ENCODE peak calls at places on chromosomes 12 and 14, in seven cellular contexts. R is A549, M is brain microvascular endothelial cell, E is pancreas, Q is Peyer's patch, J is heart right ventricle, W is lower lobe of right lung. K is an unnamed sample.

GRCh38 chr12:119448737-119449136 is 114.2 kb downstream of the CCDC60 start:
- DNase-seq in R (no peak), M (no peak), E (no peak), Q (no peak), J (no peak), W (no peak), K (no peak)

GRCh38 chr14:104031384-104031783 is 54.1 kb upstream of the ASPG start:
- DNase-seq in R (no peak), M (no peak), E (no peak), Q (no peak), J (no peak), W (no peak), K (no peak)

GRCh38 chr14:103179078-103179477 is 55.8 kb downstream of the TNFAIP2 start:
- DNase-seq in R (no peak), M (no peak), E (no peak), Q (no peak), J (no peak), W (no peak), K (no peak)

GRCh38 chr14:77301103-77301502 is 19.6 kb downstream of the POMT2 start:
- DNase-seq in R (peak), M (peak), E (peak), Q (peak), J (peak), W (peak), K (peak)

GRCh38 chr12:25130741-25131188 is 64.2 kb downstream of the DNAI7 start:
- DNase-seq in R (peak), M (peak), E (no peak), Q (no peak), J (no peak), W (no peak), K (no peak)

GRCh38 chr12:49542592-49543160 is 3.8 kb downstream of the KCNH3 start:
- DNase-seq in R (no peak), M (no peak), E (peak), Q (no peak), J (no peak), W (peak), K (no peak)

GRCh38 chr12:11953523-11953922 is 117.2 kb upstream of the BCL2L14 start:
- DNase-seq in R (no peak), M (no peak), E (no peak), Q (no peak), J (no peak), W (no peak), K (no peak)

GRCh38 chr12:112852810-112853209 is 54.0 kb upstream of the OAS1 start:
- DNase-seq in R (no peak), M (no peak), E (no peak), Q (no peak), J (no peak), W (no peak), K (no peak)

GRCh38 chr14:52071675-52072074 is 2.8 kb upstream of the NID2 start:
- DNase-seq in R (no peak), M (peak), E (no peak), Q (no peak), J (no peak), W (no peak), K (no peak)

GRCh38 chr12:62865860-62866407 is 69.0 kb downstream of the PPM1H start:
- DNase-seq in R (peak), M (peak), E (no peak), Q (no peak), J (no peak), W (no peak), K (no peak)

GRCh38 chr12:72273499-72273837 is 1.3 kb downstream of the TRHDE start:
- DNase-seq in R (no peak), M (no peak), E (peak), Q (peak), J (no peak), W (no peak), K (no peak)

GRCh38 chr12:98532687-98533304 is 17.4 kb downstream of the TMPO start:
- DNase-seq in R (peak), M (peak), E (no peak), Q (no peak), J (no peak), W (no peak), K (no peak)

GRCh38 chr12:2465681-2466080 is 329.1 kb upstream of the FKBP4 start:
- DNase-seq in R (no peak), M (no peak), E (no peak), Q (no peak), J (no peak), W (no peak), K (no peak)

GRCh38 chr14:61575126-61575525 is 120.2 kb upstream of the HIF1A start:
- DNase-seq in R (no peak), M (no peak), E (no peak), Q (no peak), J (no peak), W (no peak), K (no peak)

GRCh38 chr12:57191410-57191809 is 25.2 kb upstream of the NXPH4 start:
- DNase-seq in R (no peak), M (no peak), E (no peak), Q (no peak), J (no peak), W (no peak), K (no peak)

GRCh38 chr14:22296722-22297121 is 292.3 kb downstream of the DAD1 start:
- DNase-seq in R (peak), M (peak), E (no peak), Q (no peak), J (no peak), W (no peak), K (no peak)

GRCh38 chr14:34684578-34684977 is 29.8 kb downstream of the CFL2 start:
- DNase-seq in R (no peak), M (no peak), E (no peak), Q (no peak), J (no peak), W (no peak), K (no peak)

GRCh38 chr12:13613297-13613696 is 368.1 kb downstream of the GRIN2B start:
- DNase-seq in R (no peak), M (no peak), E (no peak), Q (no peak), J (no peak), W (no peak), K (no peak)

GRCh38 chr14:75823334-75823733 is 158.5 kb downstream of the TGFB3 start:
- DNase-seq in R (no peak), M (no peak), E (no peak), Q (no peak), J (no peak), W (no peak), K (no peak)

GRCh38 chr12:101076940-101077351 is 133.1 kb downstream of the SLC5A8 start:
- DNase-seq in R (no peak), M (no peak), E (no peak), Q (no peak), J (no peak), W (no peak), K (no peak)

GRCh38 chr12:46378530-46378929 is 6.0 kb upstream of the SLC38A2 start:
- DNase-seq in R (no peak), M (no peak), E (no peak), Q (no peak), J (no peak), W (no peak), K (no peak)

GRCh38 chr12:58414398-58414871 is 473.1 kb downstream of the ATP23 start:
- DNase-seq in R (peak), M (peak), E (no peak), Q (no peak), J (no peak), W (no peak), K (no peak)

GRCh38 chr12:53589915-53590314 is 36.3 kb downstream of the ATF7 start:
- DNase-seq in R (no peak), M (no peak), E (no peak), Q (no peak), J (no peak), W (no peak), K (no peak)

GRCh38 chr12:53595212-53595611 is 31.0 kb downstream of the ATF7 start:
- DNase-seq in R (no peak), M (no peak), E (no peak), Q (no peak), J (no peak), W (no peak), K (no peak)

GRCh38 chr12:53591301-53592206 is 34.6 kb downstream of the ATF7 start:
- DNase-seq in R (no peak), M (peak), E (no peak), Q (no peak), J (no peak), W (no peak), K (peak)

GRCh38 chr12:53590661-53591060 is 35.5 kb downstream of the ATF7 start:
- DNase-seq in R (no peak), M (no peak), E (no peak), Q (no peak), J (no peak), W (no peak), K (no peak)

DNA sequence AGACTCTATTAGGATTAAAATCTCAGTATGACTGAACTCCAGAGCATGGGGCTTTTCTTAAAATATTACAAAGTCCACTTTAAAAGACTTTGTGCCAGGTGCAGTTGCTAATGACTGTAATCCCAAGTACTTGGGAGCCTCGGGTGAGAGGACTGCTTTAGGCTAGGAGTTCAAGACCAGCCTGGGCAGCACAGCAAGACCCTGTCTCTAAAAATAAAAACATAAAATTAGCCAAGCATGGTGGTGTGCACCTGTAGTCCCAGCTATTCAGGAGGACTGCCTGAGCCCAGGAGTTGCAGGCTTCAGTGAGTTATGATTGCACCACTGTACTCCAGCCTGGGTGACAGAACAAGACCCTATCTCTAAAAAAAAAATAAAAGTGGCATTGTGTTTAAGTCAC is 33.2 kb downstream of the ATF7 start:
- DNase-seq in R (no peak), M (no peak), E (no peak), Q (no peak), J (no peak), W (no peak), K (no peak)
- H3K27ac ChIP-seq in R (no peak), M (no peak), E (no peak), Q (no peak), J (no peak), W (no peak), K (peak)

DNA sequence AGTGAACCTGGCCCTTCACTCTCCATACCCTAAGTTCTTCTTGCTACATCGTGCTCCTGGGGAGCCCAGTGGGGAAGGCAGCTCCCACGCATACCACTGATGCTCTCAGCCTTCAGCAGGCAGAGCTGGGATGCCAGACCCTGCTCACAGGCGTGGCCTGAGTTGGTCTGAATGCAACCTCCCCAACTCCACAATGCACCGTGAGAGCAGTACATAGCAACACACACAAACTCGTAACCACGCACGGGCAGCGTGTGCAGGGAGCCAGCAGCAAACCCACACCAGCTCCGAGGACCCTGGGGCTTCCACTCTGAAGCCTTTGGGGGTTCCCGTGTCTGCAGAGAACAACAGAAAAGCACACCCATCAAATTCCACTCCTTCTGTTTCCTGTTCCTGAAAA is 37.2 kb downstream of the ANO2 start:
- DNase-seq in R (no peak), M (no peak), E (no peak), Q (no peak), J (no peak), W (no peak), K (no peak)
- TF ChIP-seq CTCF in R (no peak), M (no peak), E (no peak), Q (no peak), J (no peak), W (no peak), K (no peak)

GRCh38 chr14:50677527-50678063 is 9.5 kb upstream of the SAV1 start:
- DNase-seq in R (peak), M (peak), E (no peak), Q (no peak), J (no peak), W (no peak), K (no peak)
- H3K4me3 ChIP-seq in R (no peak), M (peak), E (no peak), Q (no peak), J (no peak), W (no peak), K (no peak)

GRCh38 chr14:68631691-68632590 is 160.9 kb downstream of the ZFP36L1 start:
- DNase-seq in R (no peak), M (no peak), E (no peak), Q (no peak), J (no peak), W (no peak), K (no peak)
- H3K27ac ChIP-seq in R (peak), M (no peak), E (no peak), Q (peak), J (peak), W (peak), K (peak)